ENCODE peak calls at places on chromosome 18, in seven cellular contexts. G is AG04449, R is Calu3, D is upper lobe of right lung, A is NB4, W is left lung, O is sigmoid colon. K is an unnamed sample.

GRCh38 chr18:47737198-47737830 is 193.1 kb downstream of the SMAD2 start:
- DNase-seq in G (no peak), R (no peak), D (no peak), A (no peak), W (no peak), O (peak), K (no peak)

GRCh38 chr18:10912790-10913560 is 236.4 kb downstream of the PIEZO2 start:
- DNase-seq in G (no peak), R (peak), D (no peak), A (no peak), W (no peak), O (no peak), K (no peak)

GRCh38 chr18:58559427-58560186 is 69.3 kb downstream of the ALPK2 start:
- DNase-seq in G (no peak), R (no peak), D (no peak), A (no peak), W (no peak), O (no peak), K (no peak)

GRCh38 chr18:63683890-63684289 is 18.9 kb upstream of the SERPINB11 start:
- DNase-seq in G (no peak), R (no peak), D (no peak), A (no peak), W (no peak), O (no peak), K (no peak)

GRCh38 chr18:79512461-79513380 is 117.0 kb downstream of the NFATC1 start:
- DNase-seq in G (no peak), R (no peak), D (peak), A (no peak), W (peak), O (peak), K (peak)

GRCh38 chr18:8948011-8948410 is 154.5 kb upstream of the NDUFV2 start:
- DNase-seq in G (no peak), R (no peak), D (no peak), A (no peak), W (no peak), O (no peak), K (no peak)

GRCh38 chr18:7242954-7243353 is 12.1 kb downstream of the LRRC30 start:
- DNase-seq in G (no peak), R (no peak), D (no peak), A (no peak), W (no peak), O (no peak), K (no peak)

GRCh38 chr18:67219821-67220220 is 296.7 kb downstream of the DSEL start:
- DNase-seq in G (no peak), R (no peak), D (no peak), A (no peak), W (no peak), O (no peak), K (no peak)

GRCh38 chr18:42437646-42438045 is 482.6 kb downstream of the PIK3C3 start:
- DNase-seq in G (no peak), R (no peak), D (no peak), A (no peak), W (peak), O (no peak), K (no peak)

GRCh38 chr18:13597068-13597467 is 129.3 kb downstream of the FAM210A start:
- DNase-seq in G (no peak), R (no peak), D (no peak), A (no peak), W (no peak), O (no peak), K (no peak)

GRCh38 chr18:76131738-76132137 is 363.3 kb downstream of the ZNF516 start:
- DNase-seq in G (no peak), R (no peak), D (no peak), A (peak), W (no peak), O (no peak), K (no peak)

GRCh38 chr18:51032193-51032592 is 2.2 kb downstream of the SMAD4 start:
- DNase-seq in G (no peak), R (no peak), D (no peak), A (no peak), W (no peak), O (no peak), K (no peak)

GRCh38 chr18:59646228-59646945 is 50.8 kb downstream of the CCBE1 start:
- DNase-seq in G (no peak), R (no peak), D (no peak), A (no peak), W (no peak), O (no peak), K (no peak)

GRCh38 chr18:41955688-41956087 is 654 bp downstream of the PIK3C3 start:
- DNase-seq in G (no peak), R (no peak), D (no peak), A (peak), W (no peak), O (no peak), K (no peak)

GRCh38 chr18:21123290-21123926 is 11.8 kb upstream of the ROCK1 start:
- DNase-seq in G (no peak), R (no peak), D (no peak), A (no peak), W (no peak), O (no peak), K (no peak)

GRCh38 chr18:23541349-23542093 is 38.2 kb downstream of the RMC1 start:
- DNase-seq in G (no peak), R (no peak), D (no peak), A (no peak), W (no peak), O (no peak), K (no peak)

GRCh38 chr18:23238651-23239349 is 103.5 kb downstream of the CABLES1 start:
- DNase-seq in G (no peak), R (no peak), D (no peak), A (no peak), W (no peak), O (no peak), K (no peak)

GRCh38 chr18:13438507-13439056 is 220.0 kb downstream of the LDLRAD4 start:
- DNase-seq in G (no peak), R (no peak), D (no peak), A (no peak), W (no peak), O (no peak), K (no peak)

GRCh38 chr18:52200406-52200805 is 139.6 kb upstream of the DCC start:
- DNase-seq in G (no peak), R (no peak), D (no peak), A (no peak), W (no peak), O (no peak), K (no peak)

GRCh38 chr18:62610509-62611394 is 87.9 kb downstream of the ZCCHC2 start:
- DNase-seq in G (no peak), R (no peak), D (no peak), A (no peak), W (no peak), O (no peak), K (no peak)

GRCh38 chr18:13256444-13257305 is 38.1 kb downstream of the LDLRAD4 start:
- DNase-seq in G (no peak), R (no peak), D (peak), A (no peak), W (no peak), O (no peak), K (no peak)

GRCh38 chr18:51193621-51194287 is 3.7 kb downstream of the MEX3C start:
- DNase-seq in G (no peak), R (no peak), D (no peak), A (no peak), W (no peak), O (no peak), K (no peak)

GRCh38 chr18:33580540-33580939 is 2.5 kb downstream of the ASXL3 start:
- DNase-seq in G (no peak), R (no peak), D (no peak), A (no peak), W (no peak), O (no peak), K (no peak)

GRCh38 chr18:24837065-24837464 is 376.6 kb downstream of the HRH4 start:
- DNase-seq in G (peak), R (no peak), D (no peak), A (no peak), W (no peak), O (no peak), K (no peak)

GRCh38 chr18:62749389-62749788 is 34.0 kb downstream of the PHLPP1 start:
- DNase-seq in G (no peak), R (no peak), D (no peak), A (no peak), W (no peak), O (no peak), K (no peak)

GRCh38 chr18:38493991-38494559 is 928.5 kb upstream of the CELF4 start:
- DNase-seq in G (no peak), R (peak), D (no peak), A (no peak), W (no peak), O (no peak), K (no peak)

GRCh38 chr18:61703508-61703907 is 189.3 kb downstream of the RNF152 start:
- DNase-seq in G (peak), R (no peak), D (no peak), A (no peak), W (no peak), O (no peak), K (no peak)

GRCh38 chr18:34990571-34990970 is 50.6 kb upstream of the MAPRE2 start:
- DNase-seq in G (no peak), R (no peak), D (no peak), A (no peak), W (no peak), O (no peak), K (no peak)

GRCh38 chr18:5237083-5237722 is 40.1 kb upstream of the AKAIN1 start:
- DNase-seq in G (no peak), R (no peak), D (no peak), A (peak), W (no peak), O (peak), K (peak)

GRCh38 chr18:62763101-62763521 is 47.8 kb downstream of the PHLPP1 start:
- DNase-seq in G (no peak), R (no peak), D (no peak), A (no peak), W (no peak), O (no peak), K (no peak)

GRCh38 chr18:21194871-21195771 is 46.9 kb upstream of the GREB1L start:
- DNase-seq in G (no peak), R (no peak), D (no peak), A (peak), W (no peak), O (no peak), K (no peak)

GRCh38 chr18:35478520-35479435 is 19.0 kb downstream of the INO80C start:
- DNase-seq in G (no peak), R (peak), D (no peak), A (peak), W (no peak), O (no peak), K (peak)

DNA sequence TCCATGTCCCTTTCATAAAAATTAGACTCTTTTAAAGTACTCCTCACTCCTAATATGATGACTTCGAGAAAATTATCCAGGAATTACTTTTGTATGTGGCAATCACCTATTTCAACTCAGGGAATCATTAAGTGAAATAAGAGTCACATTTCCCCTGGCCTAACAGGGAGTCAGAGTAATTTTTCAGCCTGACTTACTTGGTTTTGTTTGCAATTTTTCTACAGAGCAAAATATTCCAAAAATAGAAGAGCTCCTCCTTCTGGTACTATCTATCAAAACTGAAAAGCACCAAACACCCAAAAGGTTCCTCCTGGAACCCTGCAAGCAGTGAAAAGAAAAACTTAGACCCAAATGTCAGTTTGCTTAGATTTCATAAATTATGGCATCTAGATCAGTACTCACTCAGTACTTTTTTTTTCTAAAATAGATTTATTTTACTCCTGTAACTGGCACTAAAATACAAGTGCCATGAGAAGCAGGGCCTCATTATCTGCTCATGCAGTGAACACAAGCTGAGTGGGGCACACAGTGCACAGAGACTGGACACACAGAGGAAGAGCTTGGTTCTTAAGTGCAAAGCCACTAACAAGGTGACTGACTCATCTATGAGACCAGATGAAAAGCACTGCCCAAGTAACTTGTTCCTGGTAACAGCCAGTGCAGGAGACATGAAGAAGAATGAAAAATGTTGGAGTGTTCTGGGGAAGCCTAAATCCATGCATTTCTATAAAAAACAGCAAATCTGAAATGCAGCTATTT is 28.7 kb downstream of the ACAA2 start:
- DNase-seq in G (no peak), R (no peak), D (no peak), A (no peak), W (no peak), O (no peak), K (no peak)
- TF ChIP-seq CTCF in G (no peak), R (peak), D (peak), A (no peak), W (no peak), O (no peak), K (no peak)

DNA sequence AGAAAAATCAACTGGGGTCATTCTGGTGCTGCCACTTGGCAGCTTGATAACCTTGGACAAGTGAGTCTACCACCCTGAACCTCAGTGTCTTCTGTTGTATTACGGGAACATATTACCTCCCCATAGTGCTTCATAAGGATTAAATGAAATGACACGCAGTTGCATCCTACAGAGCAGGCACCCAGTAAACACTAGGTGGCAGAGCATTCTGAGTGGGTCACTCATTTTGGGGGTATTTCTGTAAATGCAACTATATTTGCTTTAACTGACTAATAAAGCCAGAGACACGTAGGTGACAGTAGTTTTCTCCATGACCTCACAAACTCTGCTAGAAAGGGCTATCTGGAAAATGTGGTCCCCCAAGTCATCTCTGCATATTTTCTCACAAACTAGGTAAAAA is 4.7 kb downstream of the CD226 start:
- DNase-seq in G (no peak), R (no peak), D (no peak), A (no peak), W (no peak), O (no peak), K (no peak)
- TF ChIP-seq CTCF in G (no peak), R (no peak), D (no peak), A (no peak), W (no peak), O (no peak), K (no peak)

DNA sequence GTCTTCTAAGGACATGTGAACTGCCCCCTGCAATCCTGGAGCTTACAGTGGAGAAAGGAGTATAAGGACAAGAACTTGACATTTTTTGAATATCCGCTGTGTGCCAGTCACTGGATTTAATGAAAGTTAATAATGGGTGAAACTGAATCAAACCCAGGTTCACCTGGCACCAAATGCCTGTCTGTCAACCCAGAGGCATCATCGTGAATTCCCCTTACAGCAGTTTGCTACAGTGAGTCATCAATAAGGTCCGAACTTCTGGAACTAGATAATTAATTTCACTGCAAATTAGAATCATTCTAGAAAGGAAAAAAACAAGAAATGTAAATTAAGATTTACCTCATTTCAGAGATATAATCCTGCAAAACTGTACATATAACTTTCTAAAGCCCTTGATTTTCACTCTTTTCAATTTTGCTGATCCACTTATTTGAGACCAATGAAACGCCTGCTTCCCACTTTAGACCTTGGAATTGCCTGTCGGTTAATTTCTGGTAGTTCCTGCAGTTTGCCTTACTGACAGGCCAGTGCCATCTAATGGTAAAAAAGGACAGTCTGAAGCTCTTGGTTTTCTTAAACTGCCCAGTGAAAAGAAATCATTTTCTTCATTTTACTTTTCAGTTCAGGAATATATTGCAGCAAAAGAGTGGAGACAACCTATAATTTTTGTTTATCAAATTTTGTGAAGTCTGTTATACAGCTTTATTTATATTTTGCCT is 8.2 kb downstream of the DSG2 start:
- DNase-seq in G (no peak), R (no peak), D (no peak), A (no peak), W (no peak), O (no peak), K (no peak)
- TF ChIP-seq CTCF in G (no peak), R (peak), D (no peak), A (no peak), W (no peak), O (no peak), K (no peak)

DNA sequence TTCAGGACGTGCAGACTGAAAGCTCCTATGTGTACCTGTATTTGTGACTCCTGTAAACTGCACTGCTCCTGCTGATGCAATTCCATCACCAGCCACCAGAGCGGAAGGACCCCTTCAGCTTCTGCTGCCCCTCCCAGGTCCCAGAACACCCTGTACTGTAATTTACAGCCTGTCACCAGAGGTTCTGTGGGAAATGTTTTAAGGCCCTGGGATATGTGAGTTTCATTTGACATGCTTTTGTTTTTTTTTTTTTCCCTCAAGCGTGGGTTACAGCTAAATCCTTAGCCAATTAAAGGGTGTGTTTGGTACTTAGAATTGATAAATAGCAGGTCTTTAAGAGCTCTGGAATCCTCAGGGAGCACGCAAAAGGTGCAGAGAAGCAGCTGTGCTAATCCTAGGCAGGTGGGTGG is 79.4 kb downstream of the KCTD1 start:
- DNase-seq in G (no peak), R (peak), D (no peak), A (peak), W (no peak), O (no peak), K (no peak)
- TF ChIP-seq CTCF in G (peak), R (peak), D (peak), A (peak), W (no peak), O (peak), K (peak)

GRCh38 chr18:54946149-54946581 is 13.1 kb downstream of the CCDC68 start:
- DNase-seq in G (no peak), R (peak), D (no peak), A (peak), W (no peak), O (no peak), K (no peak)
- TF ChIP-seq CTCF in G (no peak), R (no peak), D (no peak), A (no peak), W (no peak), O (no peak), K (no peak)

DNA sequence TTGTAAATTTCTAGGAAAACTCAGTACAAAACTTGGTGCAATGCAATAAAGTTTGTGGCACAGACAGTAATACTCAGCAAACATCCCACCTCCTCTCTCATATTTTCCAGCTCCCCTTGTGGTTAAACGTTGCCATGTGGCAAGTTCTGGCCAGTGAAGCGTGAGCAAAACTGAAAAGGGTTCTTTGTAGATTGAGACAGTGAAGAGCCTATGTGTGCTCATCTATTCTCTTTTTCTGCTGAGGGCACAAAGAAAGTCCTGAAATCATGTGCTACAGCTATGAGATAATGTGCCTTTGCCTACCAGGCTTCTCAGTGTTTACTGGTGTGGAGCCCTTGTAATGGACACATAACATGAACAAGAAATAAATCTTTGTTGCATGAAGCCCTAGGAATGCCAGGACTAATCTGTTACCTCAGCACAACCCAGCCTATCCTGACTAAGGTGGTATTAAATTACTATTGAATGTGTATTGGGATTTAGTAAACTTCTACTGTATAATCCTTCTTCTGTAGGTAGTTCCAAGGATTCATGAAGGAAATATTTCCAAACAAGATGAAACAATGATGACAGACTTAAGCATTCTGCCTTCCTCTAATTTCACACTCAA is 13.0 kb upstream of the TYMS start:
- DNase-seq in G (no peak), R (no peak), D (no peak), A (peak), W (no peak), O (no peak), K (no peak)
- TF ChIP-seq CTCF in G (no peak), R (no peak), D (no peak), A (no peak), W (no peak), O (no peak), K (no peak)

GRCh38 chr18:68627812-68628211 is 87.1 kb downstream of the TMX3 start:
- DNase-seq in G (no peak), R (no peak), D (no peak), A (no peak), W (no peak), O (no peak), K (no peak)

DNA sequence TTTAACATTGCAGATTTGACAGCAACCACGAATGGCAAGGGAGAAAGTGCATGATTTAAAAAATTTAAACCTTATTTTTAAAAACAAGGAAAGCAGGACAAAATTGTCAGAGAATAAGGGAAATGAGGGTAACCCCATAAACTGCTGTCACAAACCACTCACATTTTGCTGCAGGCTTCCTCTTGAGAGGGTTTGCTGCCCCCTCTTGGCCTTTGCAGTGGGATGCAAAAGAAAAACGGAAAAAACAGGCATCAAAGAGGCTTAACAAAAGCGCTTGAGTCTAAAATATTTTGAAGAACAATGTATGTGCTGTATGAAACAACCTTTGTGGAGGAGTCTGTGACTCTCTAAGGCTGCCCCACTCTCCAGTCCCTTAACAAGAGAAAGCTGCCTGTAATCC is 91.6 kb downstream of the TMX3 start:
- DNase-seq in G (peak), R (peak), D (no peak), A (peak), W (no peak), O (peak), K (no peak)
- TF ChIP-seq CTCF in G (peak), R (peak), D (peak), A (peak), W (peak), O (peak), K (no peak)

GRCh38 chr18:36714476-36714875 is 114.3 kb downstream of the TPGS2 start:
- DNase-seq in G (no peak), R (no peak), D (no peak), A (no peak), W (no peak), O (no peak), K (no peak)
- TF ChIP-seq CTCF in G (peak), R (no peak), D (no peak), A (no peak), W (no peak), O (no peak), K (no peak)

K was measured in CD14-positive monocyte.